ENCODE peak calls at places on chromosomes 16 and 17, in seven cellular contexts. C, D, O, L, U, W and E are unnamed samples.
A peak's percentile ranks its signal among the peaks of the same experiment; 100 is the strongest.

GRCh38 chr17:81664051-81664470 is 2.3 kb downstream of the OXLD1 start:
- DNase-seq in W (no peak), C (no peak), O (no peak), D (no peak), L (no peak), U (no peak), E (peak; percentile 24)

GRCh38 chr17:40475234-40476210 is 25.9 kb downstream of the TNS4 start:
- DNase-seq in C (no peak), D (no peak), U (peak; percentile 69), W (no peak), O (no peak), L (no peak), E (no peak)

GRCh38 chr17:17675925-17676534 is 5.2 kb upstream of the RAI1 start:
- DNase-seq in U (peak; percentile 10), D (no peak), W (peak; percentile 52), C (no peak), L (no peak), O (no peak), E (no peak)

GRCh38 chr17:63249256-63250006 is 196.7 kb downstream of the CYB561 start:
- DNase-seq in O (peak; percentile 77), L (no peak), W (peak; percentile 42), D (no peak), C (no peak), U (no peak), E (no peak)

GRCh38 chr16:86496929-86497381 is 13.4 kb upstream of the FOXF1 start:
- DNase-seq in L (no peak), D (no peak), W (peak; percentile 47), O (no peak), U (no peak), C (no peak), E (no peak)

GRCh38 chr17:82296511-82297279 is 20.7 kb downstream of the CD7 start:
- DNase-seq in C (no peak), D (no peak), U (no peak), W (no peak), L (no peak), O (no peak), E (no peak)

GRCh38 chr17:2931426-2931825 is 132.0 kb downstream of the OR1D5 start:
- DNase-seq in D (no peak), C (no peak), W (no peak), O (no peak), U (no peak), L (no peak), E (no peak)

GRCh38 chr17:77537566-77537965 is 396.8 kb downstream of the SEC14L1 start:
- DNase-seq in O (no peak), W (no peak), D (no peak), L (no peak), C (no peak), U (no peak), E (no peak)

GRCh38 chr17:78890111-78890897 is 12.7 kb downstream of the CEP295NL start:
- DNase-seq in C (peak; percentile 65), L (no peak), W (no peak), D (no peak), U (peak; percentile 71), O (no peak), E (no peak)

GRCh38 chr16:56608043-56608875 is at the start of gene MT2A:
- DNase-seq in L (peak; percentile 89), W (peak; percentile 97), D (peak; percentile 92), O (peak; percentile 98), C (peak; percentile 98), U (peak; percentile 97), E (peak; percentile 100)

GRCh38 chr17:44561237-44561623 is 3.9 kb downstream of the FZD2 start:
- DNase-seq in W (no peak), D (no peak), U (no peak), O (no peak), L (no peak), C (no peak), E (no peak)

GRCh38 chr17:44556854-44557606 is at the start of gene FZD2:
- DNase-seq in U (peak; percentile 84), L (peak; percentile 85), O (peak; percentile 97), C (peak; percentile 86), W (peak; percentile 99), D (peak; percentile 93), E (peak; percentile 96)

GRCh38 chr17:44557653-44558285 is 485 bp downstream of the FZD2 start:
- DNase-seq in C (peak; percentile 32), D (no peak), U (peak; percentile 58), L (no peak), O (peak; percentile 67), W (peak; percentile 72), E (peak; percentile 69)

GRCh38 chr17:44558349-44559287 is 1.3 kb downstream of the FZD2 start:
- DNase-seq in C (no peak), D (no peak), L (no peak), W (peak; percentile 60), O (no peak), U (no peak), E (peak; percentile 39)

DNA sequence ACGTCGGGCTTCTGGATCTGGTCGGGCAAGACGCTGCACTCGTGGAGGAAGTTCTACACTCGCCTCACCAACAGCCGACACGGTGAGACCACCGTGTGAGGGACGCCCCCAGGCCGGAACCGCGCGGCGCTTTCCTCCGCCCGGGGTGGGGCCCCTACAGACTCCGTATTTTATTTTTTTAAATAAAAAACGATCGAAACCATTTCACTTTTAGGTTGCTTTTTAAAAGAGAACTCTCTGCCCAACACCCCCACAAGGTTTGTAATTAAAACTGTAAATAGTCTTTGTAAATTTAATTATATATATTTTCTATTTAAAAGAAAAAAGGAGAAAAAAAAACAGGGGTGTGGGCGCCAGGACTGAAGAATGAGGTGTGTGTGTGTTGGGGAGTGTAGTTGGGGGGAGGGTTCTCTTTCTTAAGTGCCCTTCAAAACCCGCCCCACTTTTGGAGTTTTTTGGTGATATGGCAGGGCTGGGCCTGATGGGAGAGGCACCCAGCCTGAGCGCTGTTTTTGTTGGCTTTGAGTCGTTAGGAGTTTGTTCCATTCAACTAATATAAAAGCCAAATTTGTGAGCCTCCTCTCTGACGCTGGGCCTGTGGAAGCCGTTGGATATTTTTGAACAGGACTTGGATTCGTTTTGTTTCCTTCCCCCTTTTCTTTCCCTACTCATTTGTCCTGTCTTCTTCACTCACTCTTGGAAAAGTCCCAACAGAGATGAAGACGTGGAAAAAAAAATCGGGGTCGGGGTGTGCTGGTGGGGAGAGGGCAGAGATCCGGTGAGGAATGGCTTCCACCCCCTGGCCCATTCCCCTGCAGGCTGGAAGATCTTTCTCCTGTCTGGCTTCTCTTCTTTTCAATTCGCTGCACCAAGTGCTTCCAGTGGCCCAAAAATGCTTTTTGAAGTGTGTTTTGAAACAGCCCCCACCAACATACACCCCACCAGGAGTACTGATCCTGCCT is 2.3 kb downstream of the FZD2 start:
- DNase-seq in C (no peak), U (no peak), D (no peak), L (no peak), W (no peak), O (no peak), E (peak; percentile 43)
- H3K27me3 ChIP-seq in C (no peaks in the 10 kb centered on the region), U (peaks cover 2% of the 10 kb centered on the region), D (no peaks in the 10 kb centered on the region), L (no peaks in the 10 kb centered on the region), W (no peaks in the 10 kb centered on the region), O (no peaks in the 10 kb centered on the region), E (no peaks in the 10 kb centered on the region)

GRCh38 chr16:27427538-27427937 is 25.6 kb downstream of the IL21R start:
- DNase-seq in O (no peak), W (no peak), C (no peak), U (no peak), L (no peak), D (no peak), E (no peak)
- H3K36me3 ChIP-seq in O (no peaks in the 10 kb centered on the region), W (no peaks in the 10 kb centered on the region), C (no peaks in the 10 kb centered on the region), U (no peaks in the 10 kb centered on the region), L (no peaks in the 10 kb centered on the region), D (no peaks in the 10 kb centered on the region), E (no peaks in the 10 kb centered on the region)

GRCh38 chr17:10200645-10201044 is 2.2 kb upstream of the GAS7 start:
- DNase-seq in W (no peak), U (no peak), O (no peak), C (no peak), L (no peak), D (no peak), E (no peak)
- H3K27me3 ChIP-seq in W (peaks cover 4% of the 10 kb centered on the region), U (peaks cover 20% of the 10 kb centered on the region), O (peaks cover 12% of the 10 kb centered on the region), C (no peaks in the 10 kb centered on the region), L (no peaks in the 10 kb centered on the region), D (no peaks in the 10 kb centered on the region), E (peaks cover 11% of the 10 kb centered on the region)

GRCh38 chr17:64596439-64596838 is 65.7 kb downstream of the SMURF2 start:
- DNase-seq in O (no peak), L (no peak), C (no peak), D (no peak), W (no peak), U (no peak), E (no peak)

GRCh38 chr17:64596988-64597387 is 65.1 kb downstream of the SMURF2 start:
- DNase-seq in U (no peak), W (no peak), L (no peak), C (no peak), D (no peak), O (no peak), E (no peak)

DNA sequence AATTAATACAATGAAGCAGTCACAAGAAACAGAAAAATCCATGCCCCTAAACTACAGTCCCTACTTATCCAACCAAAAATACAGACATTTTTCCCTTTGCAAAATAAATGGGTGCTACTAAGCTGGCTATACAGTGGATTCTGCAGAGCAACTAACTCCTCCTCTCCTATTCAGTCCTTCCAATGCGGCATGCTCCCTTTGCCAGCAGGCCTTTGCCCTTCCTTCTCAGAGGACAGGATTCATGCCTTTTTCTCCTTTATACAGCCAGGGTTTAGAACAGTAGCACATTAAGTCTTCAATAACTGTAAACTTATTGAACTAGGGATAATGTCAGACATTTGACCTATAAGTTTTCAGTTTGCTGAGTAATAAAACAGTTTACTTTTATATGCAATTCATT is 70.2 kb downstream of the SMURF2 start:
- DNase-seq in C (no peak), U (no peak), L (no peak), D (no peak), W (no peak), O (no peak), E (no peak)
- H3K36me3 ChIP-seq in C (no peaks in the 10 kb centered on the region), U (no peaks in the 10 kb centered on the region), L (peaks cover 19% of the 10 kb centered on the region), D (no peaks in the 10 kb centered on the region), W (peaks cover 39% of the 10 kb centered on the region), O (peaks cover 22% of the 10 kb centered on the region), E (peaks cover 88% of the 10 kb centered on the region)